ENCODE peak calls at places on chromosomes 3 and 15, in four cellular contexts. W, Y, S and J are unnamed samples.

GRCh38 chr3:114454592-114455251 is 160.9 kb downstream of the TIGIT start:
- DNase-seq in S (peak; percentile 21), W (no peak), Y (no peak), J (peak; percentile 86)

GRCh38 chr3:19439944-19440343 is 291.6 kb downstream of the KCNH8 start:
- DNase-seq in Y (no peak), W (no peak), S (no peak), J (no peak)

GRCh38 chr3:67529337-67529736 is 125.1 kb downstream of the SUCLG2 start:
- DNase-seq in S (no peak), Y (no peak), W (peak; percentile 32), J (no peak)

GRCh38 chr3:129052675-129053074 is 7.9 kb upstream of the GP9 start:
- DNase-seq in Y (peak; percentile 68), W (no peak), S (no peak), J (no peak)

GRCh38 chr15:83364541-83364940 is 80.1 kb upstream of the BNC1 start:
- DNase-seq in W (no peak), S (no peak), Y (no peak), J (no peak)

GRCh38 chr3:41808618-41809017 is 153.3 kb downstream of the ULK4 start:
- DNase-seq in S (no peak), Y (peak; percentile 26), W (no peak), J (no peak)

GRCh38 chr15:50676799-50677483 is 9.7 kb downstream of the TRPM7 start:
- DNase-seq in S (peak; percentile 74), W (no peak), Y (no peak), J (no peak)

GRCh38 chr3:5019411-5020261 is 40.4 kb downstream of the BHLHE40 start:
- DNase-seq in S (no peak), Y (peak; percentile 38), W (no peak), J (no peak)

GRCh38 chr15:49645937-49646336 is 25.1 kb downstream of the DTWD1 start:
- DNase-seq in S (no peak), Y (peak; percentile 30), W (no peak), J (peak; percentile 18)

GRCh38 chr15:49646891-49647290 is 26.0 kb downstream of the DTWD1 start:
- DNase-seq in Y (no peak), S (no peak), W (no peak), J (no peak)

GRCh38 chr15:49649987-49650386 is 29.1 kb downstream of the DTWD1 start:
- DNase-seq in W (no peak), S (no peak), Y (no peak), J (no peak)

GRCh38 chr15:49644364-49644794 is 23.5 kb downstream of the DTWD1 start:
- DNase-seq in S (peak; percentile 59), Y (no peak), W (no peak), J (no peak)

GRCh38 chr15:49645277-49645676 is 24.4 kb downstream of the DTWD1 start:
- DNase-seq in Y (no peak), W (no peak), S (no peak), J (no peak)
- H3K36me3 ChIP-seq in Y (peaks cover 3% of the 10 kb centered on the region), W (no peaks in the 10 kb centered on the region), S (no peaks in the 10 kb centered on the region), J (peaks cover 6% of the 10 kb centered on the region)

GRCh38 chr3:121667333-121667732 is 6.6 kb upstream of the HCLS1 start:
- DNase-seq in S (no peak), W (no peak), Y (no peak), J (no peak)

DNA sequence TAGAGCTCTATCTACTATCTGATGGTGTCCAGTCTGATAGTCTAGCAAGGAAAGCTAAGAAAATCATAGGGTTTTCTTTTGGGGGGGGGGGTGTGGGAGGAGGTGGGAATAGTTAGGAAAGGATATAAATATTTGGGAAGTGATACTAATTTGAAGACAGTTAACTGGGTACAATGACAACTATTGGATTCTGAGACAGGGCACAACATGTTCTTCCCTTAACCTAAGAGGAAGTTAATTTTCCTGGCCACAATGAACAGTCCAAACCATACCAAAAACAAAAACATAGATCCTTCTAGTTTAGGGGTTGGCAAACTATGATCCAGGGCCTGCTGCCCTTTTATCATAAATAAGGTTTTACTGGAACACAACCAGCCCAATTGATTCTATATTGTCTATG is 10.0 kb upstream of the HCLS1 start:
- DNase-seq in W (no peak), S (no peak), Y (no peak), J (no peak)
- H3K36me3 ChIP-seq in W (peaks cover 81% of the 10 kb centered on the region), S (no peaks in the 10 kb centered on the region), Y (peaks cover 100% of the 10 kb centered on the region), J (peaks cover 43% of the 10 kb centered on the region)

GRCh38 chr3:49976942-49977341 is 37.0 kb downstream of the RBM6 start:
- DNase-seq in S (no peak), Y (no peak), W (no peak), J (no peak)
- H3K36me3 ChIP-seq in S (no peaks in the 10 kb centered on the region), Y (peaks cover 84% of the 10 kb centered on the region), W (peaks cover 46% of the 10 kb centered on the region), J (peaks cover 29% of the 10 kb centered on the region)

DNA sequence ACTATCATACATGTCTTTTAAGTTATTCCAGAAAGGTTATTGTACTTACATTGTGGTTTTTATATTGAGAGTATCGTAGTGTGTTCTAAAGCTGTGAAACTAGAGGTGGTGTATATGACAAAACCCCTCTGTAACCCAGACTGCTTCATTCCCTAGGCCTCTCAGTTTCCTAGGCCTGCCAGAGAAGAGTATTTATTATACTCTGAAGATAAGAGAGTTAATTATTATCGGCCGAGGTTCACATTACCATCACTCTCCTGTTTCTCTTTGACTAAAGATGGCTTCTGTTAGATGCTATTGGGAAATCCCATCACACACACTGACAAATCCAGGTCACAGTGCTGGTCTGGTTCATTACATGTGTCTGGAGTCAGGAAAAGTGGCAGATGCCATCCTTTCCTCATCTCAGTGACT is 20.5 kb downstream of the EXOSC7 start:
- DNase-seq in S (no peak), W (no peak), Y (no peak), J (no peak)
- H3K36me3 ChIP-seq in S (peaks cover 6% of the 10 kb centered on the region), W (peaks cover 62% of the 10 kb centered on the region), Y (peaks cover 53% of the 10 kb centered on the region), J (peaks cover 84% of the 10 kb centered on the region)

GRCh38 chr3:38186781-38187180 is 21.4 kb downstream of the OXSR1 start:
- DNase-seq in Y (no peak), S (no peak), W (no peak), J (no peak)
- H3K36me3 ChIP-seq in Y (peaks cover 34% of the 10 kb centered on the region), S (no peaks in the 10 kb centered on the region), W (peaks cover 17% of the 10 kb centered on the region), J (peaks cover 25% of the 10 kb centered on the region)

GRCh38 chr15:63560741-63561448 is 36.3 kb upstream of the FBXL22 start:
- DNase-seq in S (peak; percentile 30), Y (no peak), W (no peak), J (no peak)

GRCh38 chr15:63564093-63564492 is 33.1 kb upstream of the FBXL22 start:
- DNase-seq in W (no peak), S (no peak), Y (no peak), J (no peak)

DNA sequence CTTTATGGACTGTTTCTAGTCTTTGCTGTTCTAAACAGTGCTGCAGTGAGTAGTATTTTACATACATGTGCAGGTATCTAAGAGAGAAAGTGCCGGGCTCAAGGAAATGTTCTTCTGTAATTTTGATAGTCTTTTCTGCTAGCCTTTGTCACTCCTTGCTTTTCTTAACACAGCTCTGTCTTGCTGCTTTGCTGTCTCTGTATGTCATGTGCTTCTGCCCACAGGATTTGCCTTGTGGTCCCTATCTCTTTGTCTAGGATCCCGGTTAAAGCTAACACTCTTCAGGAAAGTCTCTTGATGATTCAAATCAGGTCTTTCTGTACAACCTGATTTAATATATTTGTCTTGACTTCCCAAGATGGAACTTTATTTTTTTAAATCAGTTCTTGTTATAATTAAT is 31.4 kb upstream of the FBXL22 start:
- DNase-seq in Y (no peak), S (no peak), W (no peak), J (no peak)
- H3K36me3 ChIP-seq in Y (peaks cover 94% of the 10 kb centered on the region), S (no peaks in the 10 kb centered on the region), W (peaks cover 79% of the 10 kb centered on the region), J (peaks cover 34% of the 10 kb centered on the region)

DNA sequence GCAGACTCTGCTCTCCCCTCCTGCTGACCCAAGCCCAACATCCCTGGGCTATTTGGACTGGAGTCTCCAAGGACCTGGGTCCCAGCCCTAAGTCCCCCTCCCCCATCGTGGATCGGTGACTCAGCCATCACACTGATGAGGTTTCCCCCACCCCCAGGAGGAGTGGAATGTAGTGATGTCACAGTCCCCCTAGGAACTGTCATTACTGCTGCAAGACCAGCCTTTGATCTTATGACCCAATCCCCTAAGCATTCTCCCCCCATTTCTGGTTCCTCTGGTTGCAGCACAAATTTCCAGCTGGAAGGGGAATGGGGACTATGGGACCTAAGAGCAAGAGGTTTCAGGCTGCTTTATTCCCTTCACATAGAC is 63.4 kb upstream of the CSPG4 start:
- DNase-seq in Y (no peak), W (no peak), S (peak; percentile 96), J (no peak)
- H3K36me3 ChIP-seq in Y (no peaks in the 10 kb centered on the region), W (no peaks in the 10 kb centered on the region), S (no peaks in the 10 kb centered on the region), J (no peaks in the 10 kb centered on the region)

GRCh38 chr3:152538518-152538917 is 269.8 kb downstream of the MBNL1 start:
- DNase-seq in Y (no peak), S (no peak), W (no peak), J (no peak)

GRCh38 chr3:152539191-152539764 is 270.5 kb downstream of the MBNL1 start:
- DNase-seq in W (no peak), Y (no peak), S (peak; percentile 58), J (no peak)

DNA sequence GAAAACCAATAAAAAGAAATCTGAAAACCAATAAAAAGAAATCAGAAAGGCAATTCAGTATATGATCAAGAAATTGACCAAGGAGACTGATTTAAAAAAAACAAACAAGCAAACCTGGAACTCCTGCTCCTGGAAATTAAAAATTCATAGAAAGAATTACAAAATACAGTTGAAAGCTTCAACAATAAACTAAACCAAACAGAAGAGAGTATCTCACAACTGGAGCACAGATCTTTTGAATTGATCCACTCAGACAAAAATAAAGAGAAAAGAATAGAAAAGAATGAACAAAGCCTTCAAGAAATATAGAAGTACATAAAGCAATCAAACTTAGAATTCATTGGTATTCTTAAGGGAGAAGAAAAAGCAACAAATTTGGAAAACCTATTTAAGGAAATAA is 271.4 kb downstream of the MBNL1 start:
- DNase-seq in Y (no peak), W (no peak), S (no peak), J (no peak)
- H3K36me3 ChIP-seq in Y (no peaks in the 10 kb centered on the region), W (no peaks in the 10 kb centered on the region), S (no peaks in the 10 kb centered on the region), J (no peaks in the 10 kb centered on the region)

DNA sequence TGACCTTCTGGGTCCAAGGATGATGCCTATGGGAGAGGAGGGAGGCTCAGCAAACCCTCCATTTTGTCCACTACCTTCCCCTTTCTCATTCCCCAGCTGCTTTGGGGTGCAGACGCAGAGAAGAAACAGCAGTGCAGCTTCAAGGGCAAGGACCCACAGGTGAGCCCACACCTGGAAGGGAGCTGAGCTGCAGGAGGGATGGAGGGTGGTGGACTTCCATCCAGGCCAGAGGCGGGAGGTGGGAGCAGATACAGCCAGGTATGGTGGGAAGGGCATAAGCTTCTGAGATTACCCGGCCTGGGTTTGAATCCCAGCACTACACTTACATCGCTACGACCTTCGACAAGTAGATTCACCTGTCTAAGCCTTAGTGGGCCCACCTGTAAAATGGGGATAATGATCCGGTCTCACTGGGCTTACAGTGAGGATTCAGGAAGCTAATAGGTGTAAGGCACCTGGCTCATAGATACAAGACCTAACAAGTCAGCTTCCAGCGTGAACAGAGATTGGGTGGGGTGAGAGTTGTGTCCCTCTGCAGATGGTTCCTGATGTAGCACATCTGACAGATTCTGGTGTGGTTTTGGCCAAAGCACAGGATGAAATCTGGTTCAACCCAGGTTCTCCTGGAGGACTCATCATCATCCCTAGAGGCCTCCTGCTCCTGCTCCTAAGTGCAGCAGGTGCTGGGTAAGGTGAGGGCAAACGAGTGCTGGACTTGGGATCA is 15.9 kb downstream of the CIB1 start:
- DNase-seq in W (no peak), Y (no peak), S (no peak), J (no peak)
- H3K36me3 ChIP-seq in W (peaks cover 83% of the 10 kb centered on the region), Y (peaks cover 52% of the 10 kb centered on the region), S (no peaks in the 10 kb centered on the region), J (no peaks in the 10 kb centered on the region)